ENCODE peak calls at places on chromosomes 12 and 14, in six cellular contexts. W is HepG2, N is MM.1S, L is IMR-90, A is HCT116, O is PC-3. R is an unnamed sample.
A peak's percentile ranks its signal among the peaks of the same experiment; 100 is the strongest.

GRCh38 chr14:32202468-32202865 is 602 bp downstream of the RNU6-8 start:
- DNase-seq in W (peak; percentile 60), N (no peak), L (peak; percentile 21), A (no peak), O (peak; percentile 30), R (peak; percentile 57)

GRCh38 chr12:459430-460258 is at the start of gene B4GALNT3:
- DNase-seq in W (no peak), N (peak; percentile 8), L (no peak), A (peak; percentile 54), O (peak; percentile 34), R (no peak)

GRCh38 chr14:22837059-22837749 is 819 bp downstream of the MMP14 start:
- DNase-seq in W (peak; percentile 68), N (no peak), L (peak; percentile 63), A (no peak), O (peak; percentile 63), R (peak; percentile 55)

GRCh38 chr14:66104486-66104885 is 381.7 kb upstream of the CCDC196 start:
- DNase-seq in W (no peak), N (no peak), L (no peak), A (no peak), O (no peak), R (no peak)

GRCh38 chr12:120846721-120847120 is 57.4 kb downstream of the SPPL3 start:
- DNase-seq in W (no peak), N (no peak), L (peak; percentile 50), A (no peak), O (peak; percentile 19), R (no peak)

GRCh38 chr12:113048716-113049127 is 7.8 kb upstream of the DTX1 start:
- DNase-seq in W (peak; percentile 40), N (peak; percentile 27), L (peak; percentile 51), A (peak; percentile 45), O (peak; percentile 84), R (peak; percentile 37)

GRCh38 chr12:119679490-119679889 is 11.6 kb downstream of the PRKAB1 start:
- DNase-seq in W (no peak), N (no peak), L (no peak), A (no peak), O (no peak), R (no peak)

GRCh38 chr12:66144796-66145754 is 14.5 kb upstream of the LLPH start:
- DNase-seq in W (peak; percentile 69), N (peak; percentile 66), L (peak; percentile 75), A (peak; percentile 52), O (peak; percentile 91), R (peak; percentile 85)

GRCh38 chr12:79548525-79548924 is 142.2 kb downstream of the PAWR start:
- DNase-seq in W (no peak), N (no peak), L (no peak), A (no peak), O (no peak), R (no peak)

GRCh38 chr12:79547735-79548347 is 142.9 kb downstream of the PAWR start:
- DNase-seq in W (peak; percentile 91), N (peak; percentile 35), L (peak; percentile 83), A (peak; percentile 34), O (peak; percentile 91), R (peak; percentile 83)

GRCh38 chr12:79549531-79550271 is 141.1 kb downstream of the PAWR start:
- DNase-seq in W (peak; percentile 96), N (no peak), L (peak; percentile 52), A (no peak), O (no peak), R (peak; percentile 94)

GRCh38 chr12:79546461-79547043 is 144.2 kb downstream of the PAWR start:
- DNase-seq in W (no peak), N (no peak), L (no peak), A (no peak), O (peak; percentile 84), R (no peak)

GRCh38 chr12:79547044-79547734 is 143.6 kb downstream of the PAWR start:
- DNase-seq in W (peak; percentile 93), N (no peak), L (peak; percentile 82), A (peak; percentile 78), O (peak; percentile 98), R (peak; percentile 94)
- H3K27ac ChIP-seq in W (peak overlapping the region; percentile 78), N (no peak overlapping the region), L (peak overlapping the region; percentile 66), A (peak overlapping the region; percentile 85), O (peak overlapping the region; percentile 97), R (no peak overlapping the region)

DNA sequence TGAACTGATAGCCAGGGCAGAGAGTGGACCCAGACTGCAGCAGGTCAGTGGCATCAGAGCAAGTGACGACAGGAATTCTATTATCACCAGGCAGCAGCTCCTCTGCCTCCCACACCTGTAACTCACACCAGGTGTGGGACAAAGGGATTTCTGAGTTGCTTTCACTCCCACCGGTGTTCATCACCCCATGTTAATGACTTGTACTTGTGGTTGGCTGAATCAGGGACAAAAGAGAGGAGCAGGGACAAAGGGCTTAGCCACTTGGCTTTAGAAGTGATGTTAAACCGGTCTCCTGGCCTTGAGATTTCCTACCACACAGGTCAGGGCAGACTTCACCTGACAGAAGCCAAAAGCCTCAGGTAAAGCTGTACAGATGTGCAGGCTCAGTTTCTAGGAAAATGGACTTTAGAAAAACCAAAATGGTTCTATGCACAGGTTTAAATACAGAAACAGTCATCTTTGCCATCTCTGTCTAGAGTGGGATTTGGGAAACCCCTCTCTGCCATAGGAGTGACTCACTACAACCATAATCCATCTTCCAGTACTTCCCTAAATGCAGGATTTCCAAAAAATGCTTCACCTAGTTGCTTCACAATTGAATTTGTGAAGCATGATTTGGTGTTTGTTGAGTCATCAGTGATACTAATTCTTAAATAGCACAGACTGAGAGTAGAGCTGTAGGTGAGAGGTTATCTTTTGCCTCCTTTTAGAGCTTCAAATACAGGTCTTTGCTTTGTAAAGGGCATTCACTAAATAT is 158.5 kb downstream of the PRKCH start:
- DNase-seq in W (no peak), N (peak; percentile 15), L (peak; percentile 66), A (no peak), O (peak; percentile 84), R (no peak)
- H3K4me1 ChIP-seq in W (peaks cover 21% of the 10 kb centered on the region), N (peaks cover 39% of the 10 kb centered on the region), L (peaks cover 30% of the 10 kb centered on the region), A (peaks cover 45% of the 10 kb centered on the region), O (peaks cover 66% of the 10 kb centered on the region), R (peaks cover 22% of the 10 kb centered on the region)

DNA sequence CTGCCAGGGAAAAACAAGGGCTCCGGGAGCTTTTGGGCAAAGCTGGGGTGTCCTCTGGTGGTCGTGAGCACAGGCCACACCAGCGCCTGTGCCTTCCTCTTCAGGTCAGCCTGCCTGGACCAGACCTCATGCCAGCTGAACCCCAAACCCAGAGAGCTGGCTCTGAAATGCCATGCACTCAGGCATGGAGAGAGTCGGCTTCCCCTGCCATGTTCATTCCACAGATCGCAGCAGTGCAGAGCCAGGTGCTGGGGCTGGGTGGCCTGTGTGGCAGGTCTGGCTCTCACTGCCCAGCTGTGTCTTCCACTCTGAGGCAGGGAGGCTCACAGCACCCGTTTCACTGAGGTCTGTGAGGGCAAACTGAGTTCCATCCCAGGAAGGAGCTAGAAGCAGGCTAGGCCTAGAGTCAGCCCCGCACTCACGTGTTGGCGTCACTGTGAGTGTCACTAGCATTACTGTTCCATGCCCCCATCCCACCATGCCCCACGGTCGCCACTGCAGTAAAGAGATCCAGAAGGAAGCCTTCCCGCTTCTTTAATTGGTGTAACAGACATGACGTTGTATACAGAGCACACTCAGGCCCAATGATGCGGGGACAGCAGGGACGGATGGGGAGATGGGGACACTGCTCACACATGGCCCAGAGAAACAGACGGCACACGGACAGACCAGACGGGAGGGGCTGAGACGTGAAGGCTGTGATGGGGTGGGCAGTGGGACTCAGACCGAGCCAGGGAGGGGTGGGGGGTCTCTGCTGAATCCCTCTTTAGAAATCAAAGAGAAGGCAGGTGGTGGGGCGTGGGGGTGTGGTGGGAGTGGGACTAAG is 2.7 kb downstream of the ARL6IP4 start:
- DNase-seq in W (no peak), N (no peak), L (no peak), A (no peak), O (no peak), R (no peak)
- H3K9ac ChIP-seq in W (peak overlapping the region; percentile 94), N (no peak overlapping the region), L (no peak overlapping the region), A (no peak overlapping the region), O (no peak overlapping the region), R (no peak overlapping the region)

DNA sequence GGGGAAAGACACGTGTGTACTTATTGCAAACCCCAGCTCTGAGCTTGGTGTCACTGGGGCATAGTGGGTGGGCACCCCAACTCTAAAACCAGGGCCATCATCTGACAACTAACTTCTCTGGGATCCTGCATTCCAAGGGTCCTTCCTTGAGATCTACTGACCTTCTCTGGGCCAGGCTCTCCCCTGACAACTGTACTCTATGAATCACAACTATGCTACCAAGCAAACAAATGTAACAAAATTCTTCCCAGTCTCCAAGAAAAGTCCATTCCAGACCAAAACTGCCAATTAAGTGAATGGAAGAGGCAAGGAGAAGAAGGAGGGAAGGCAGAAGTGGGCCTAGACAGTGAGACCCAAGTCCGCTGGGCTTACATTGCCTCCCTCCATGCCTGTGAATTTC is 38.2 kb downstream of the VWF start:
- DNase-seq in W (no peak), N (no peak), L (no peak), A (no peak), O (no peak), R (no peak)
- H3K27ac ChIP-seq in W (no peak overlapping the region), N (no peak overlapping the region), L (no peak overlapping the region), A (no peak overlapping the region), O (no peak overlapping the region), R (no peak overlapping the region)

GRCh38 chr14:75718199-75718598 is 57.2 kb downstream of the TTLL5 start:
- DNase-seq in W (no peak), N (no peak), L (no peak), A (no peak), O (no peak), R (no peak)
- H3K4me1 ChIP-seq in W (peaks cover 2% of the 10 kb centered on the region), N (no peaks in the 10 kb centered on the region), L (peaks cover 8% of the 10 kb centered on the region), A (no peaks in the 10 kb centered on the region), O (peaks cover 25% of the 10 kb centered on the region), R (peaks cover 7% of the 10 kb centered on the region)

DNA sequence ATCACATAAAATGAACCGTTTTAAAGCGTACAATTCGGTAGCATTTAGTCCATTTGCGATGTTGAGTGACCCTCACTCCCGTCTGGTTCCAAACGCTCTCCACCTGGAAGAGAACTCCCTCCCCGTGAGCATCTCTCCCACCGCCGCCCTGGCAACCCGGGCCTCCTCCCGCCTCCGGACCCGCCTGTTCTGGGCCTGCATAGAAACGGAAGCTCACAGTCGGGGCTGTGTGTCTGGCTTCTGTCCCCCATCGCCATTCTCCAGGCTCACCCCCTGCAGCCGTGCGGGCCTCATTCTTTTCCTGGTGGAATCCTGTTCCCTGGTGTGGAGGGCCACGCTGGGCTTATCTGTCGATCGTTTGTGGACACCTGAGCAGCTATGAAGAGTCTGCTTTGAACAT is 17.3 kb downstream of the LRCOL1 start:
- DNase-seq in W (no peak), N (no peak), L (no peak), A (no peak), O (no peak), R (no peak)
- H3K9ac ChIP-seq in W (no peak overlapping the region), N (no peak overlapping the region), L (no peak overlapping the region), A (no peak overlapping the region), O (no peak overlapping the region), R (no peak overlapping the region)